ENCODE peak calls at places on chromosomes 5 and 9, in seven cellular contexts. N, W, A, B, V, C and Y are unnamed samples. For H3K27me3, the result is how much of the 10 kb centered on the place peaks cover.

GRCh38 chr5:168734119-168734518 is 155.0 kb upstream of the PANK3 start:
- DNase-seq in N (no peak), W (no peak), A (no peak), B (no peak), V (no peak), C (no peak), Y (no peak)

GRCh38 chr9:131277673-131278420 is 1.5 kb upstream of the FAM78A start:
- DNase-seq in N (peak), W (no peak), A (peak), B (peak), V (peak), C (peak), Y (peak)

GRCh38 chr5:135953850-135954249 is 933 bp downstream of the LECT2 start:
- DNase-seq in N (no peak), W (no peak), A (no peak), B (no peak), V (no peak), C (no peak), Y (no peak)

GRCh38 chr5:151097081-151097480 is 16.2 kb upstream of the TNIP1 start:
- DNase-seq in N (no peak), W (no peak), A (no peak), B (no peak), V (no peak), C (no peak), Y (no peak)

GRCh38 chr5:6829150-6829784 is 116.0 kb downstream of the TENT4A start:
- DNase-seq in N (no peak), W (no peak), A (no peak), B (no peak), V (no peak), C (no peak), Y (no peak)

GRCh38 chr5:82924990-82925385 is 152.2 kb downstream of the TMEM167A start:
- DNase-seq in N (no peak), W (no peak), A (no peak), B (no peak), V (no peak), C (no peak), Y (no peak)

GRCh38 chr5:167939686-167940085 is 351.8 kb upstream of the WWC1 start:
- DNase-seq in N (no peak), W (no peak), A (no peak), B (no peak), V (no peak), C (no peak), Y (no peak)

GRCh38 chr5:10489810-10490426 is 48.2 kb downstream of the ROPN1L start:
- DNase-seq in N (no peak), W (no peak), A (no peak), B (no peak), V (no peak), C (no peak), Y (no peak)

GRCh38 chr9:116656977-116657376 is 30.1 kb upstream of the TRIM32 start:
- DNase-seq in N (no peak), W (no peak), A (no peak), B (no peak), V (no peak), C (no peak), Y (no peak)

GRCh38 chr5:169641253-169641652 is 4.2 kb downstream of the DOCK2 start:
- DNase-seq in N (peak), W (no peak), A (no peak), B (no peak), V (no peak), C (no peak), Y (no peak)

GRCh38 chr5:139925163-139925562 is 117.9 kb downstream of the NRG2 start:
- DNase-seq in N (no peak), W (no peak), A (no peak), B (no peak), V (no peak), C (no peak), Y (no peak)
- H3K27me3 ChIP-seq in N (under half), W (under half), A (under half), B (under half), V (under half), C (under half), Y (under half)

GRCh38 chr5:1502046-1502736 is 21.6 kb downstream of the LPCAT1 start:
- DNase-seq in N (peak), W (no peak), A (no peak), B (no peak), V (peak), C (no peak), Y (no peak)
- TF ChIP-seq POLR2AphosphoS5 in N (no peak), W (no peak), A (no peak), B (no peak), V (no peak), C (no peak), Y (no peak)

GRCh38 chr9:107739601-107740082 is 250.1 kb upstream of the KLF4 start:
- DNase-seq in N (no peak), W (no peak), A (peak), B (no peak), V (no peak), C (no peak), Y (peak)

GRCh38 chr9:107738789-107739188 is 249.2 kb upstream of the KLF4 start:
- DNase-seq in N (no peak), W (no peak), A (no peak), B (no peak), V (no peak), C (no peak), Y (no peak)

GRCh38 chr9:107737987-107738743 is 248.6 kb upstream of the KLF4 start:
- DNase-seq in N (no peak), W (no peak), A (peak), B (no peak), V (no peak), C (no peak), Y (no peak)

GRCh38 chr9:107742531-107743309 is 253.2 kb upstream of the KLF4 start:
- DNase-seq in N (no peak), W (no peak), A (no peak), B (no peak), V (no peak), C (no peak), Y (no peak)

DNA sequence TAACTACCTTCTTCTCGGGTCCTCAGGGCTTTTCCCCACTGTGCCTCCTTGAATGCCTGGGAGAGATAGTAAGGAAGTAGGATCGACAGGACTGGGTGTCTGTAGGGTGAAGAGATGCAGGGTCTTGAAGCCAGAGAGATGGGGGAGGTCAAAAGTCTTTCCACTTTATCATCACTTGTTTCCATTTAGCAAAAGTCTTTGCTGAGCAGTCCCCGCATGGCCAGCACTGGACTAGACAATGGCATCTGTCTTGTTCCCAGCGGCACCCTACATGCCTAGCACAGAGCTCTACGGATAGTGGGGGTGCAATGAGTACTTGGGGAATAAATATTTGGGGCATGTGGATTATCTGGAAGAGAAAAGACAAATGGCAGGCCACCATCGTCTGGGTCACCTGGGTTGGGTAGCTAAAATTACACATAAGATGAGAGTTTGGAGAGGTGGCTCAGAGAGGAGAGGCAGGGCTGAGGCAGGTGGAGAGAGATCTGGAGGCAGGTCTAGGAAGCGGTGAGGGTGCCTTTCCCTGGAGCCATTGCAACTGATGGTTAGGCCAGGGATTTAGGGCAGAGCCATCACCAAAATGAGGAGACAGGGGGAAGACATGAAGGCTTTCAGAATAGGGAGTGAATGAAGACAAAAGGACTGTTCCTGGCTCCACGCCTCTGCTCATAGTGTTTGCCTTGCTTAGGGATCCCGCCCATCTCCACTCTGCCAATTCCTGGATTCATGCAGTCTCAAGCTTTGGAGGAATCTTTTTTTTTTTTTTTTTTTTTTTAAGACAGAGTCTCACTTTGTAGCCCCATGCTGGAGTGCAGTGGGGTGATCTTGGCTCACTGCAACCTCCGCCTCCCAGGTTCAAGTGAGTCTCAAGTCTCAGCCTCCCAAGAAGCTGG is 250.8 kb upstream of the KLF4 start:
- DNase-seq in N (no peak), W (no peak), A (no peak), B (no peak), V (no peak), C (no peak), Y (no peak)
- H3K27me3 ChIP-seq in N (under half), W (under half), A (under half), B (under half), V (under half), C (under half), Y (under half)

DNA sequence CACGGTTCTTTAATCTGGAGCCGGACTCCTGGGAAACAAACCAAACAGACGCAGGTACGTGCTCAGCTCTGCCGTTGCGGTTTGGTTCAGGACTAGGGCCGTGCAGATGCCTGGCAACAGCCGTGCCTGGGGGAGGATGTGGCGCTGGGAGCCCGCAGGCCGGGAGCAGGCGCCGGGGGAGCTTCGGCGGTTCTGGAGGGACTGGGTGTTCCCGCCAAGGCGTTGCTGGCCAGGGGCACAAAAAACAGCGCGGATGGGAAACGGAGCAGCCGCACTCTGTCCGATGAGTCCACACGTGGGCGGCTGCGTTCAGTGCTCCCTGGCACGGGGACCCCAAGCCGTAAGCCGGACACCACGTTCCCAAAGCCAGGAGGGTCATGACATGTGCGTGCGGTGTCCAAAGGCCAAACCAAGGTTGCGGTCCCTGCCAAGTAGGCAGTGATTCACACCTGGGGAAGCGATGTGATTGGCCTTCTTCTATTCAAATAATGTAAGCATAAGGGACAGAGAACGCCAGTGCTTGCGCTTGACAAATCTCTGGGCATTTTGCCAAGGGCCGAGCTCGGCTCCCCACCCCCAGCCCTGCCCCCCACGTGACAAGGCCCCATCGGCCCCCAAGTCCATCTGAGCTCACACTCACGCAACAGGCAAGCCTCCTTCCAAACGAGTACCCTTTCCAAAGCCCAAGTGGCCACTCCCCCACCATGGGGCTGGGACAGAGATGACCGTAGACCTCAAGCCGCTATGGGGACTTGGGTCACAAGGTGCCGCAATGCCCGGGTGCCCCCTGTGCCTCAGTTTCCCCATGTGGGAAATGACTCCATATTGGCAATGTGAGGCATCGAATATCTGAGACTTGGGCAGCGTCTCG is 49.7 kb upstream of the NKD2 start:
- DNase-seq in N (no peak), W (peak), A (no peak), B (peak), V (peak), C (peak), Y (no peak)
- TF ChIP-seq POLR2AphosphoS5 in N (no peak), W (peak), A (no peak), B (no peak), V (peak), C (no peak), Y (peak)

DNA sequence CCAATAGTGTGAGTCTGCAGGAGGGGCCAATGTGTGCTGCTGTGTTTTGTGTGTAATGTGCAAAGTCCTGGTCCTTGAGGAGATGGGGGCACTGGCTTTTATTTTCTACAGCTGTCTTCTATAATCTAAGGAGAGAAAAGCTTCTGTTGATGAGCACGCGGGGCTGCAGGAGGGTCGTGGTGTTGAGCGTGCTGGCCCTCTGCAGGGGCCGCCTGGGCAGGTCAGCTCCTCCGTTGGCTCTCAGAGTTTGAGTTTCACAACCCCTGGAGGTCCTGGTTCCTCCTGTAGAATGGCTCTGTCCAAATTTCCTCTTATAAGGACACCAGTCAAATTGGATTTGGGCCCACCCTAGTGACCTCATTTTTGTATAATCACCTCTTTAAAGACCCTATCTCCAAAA is 12.6 kb downstream of the OR2V1 start:
- DNase-seq in N (no peak), W (no peak), A (peak), B (no peak), V (no peak), C (no peak), Y (no peak)
- H3K27me3 ChIP-seq in N (under half), W (under half), A (half or more), B (under half), V (half or more), C (half or more), Y (under half)

GRCh38 chr5:73544429-73545402 is 20.7 kb downstream of the ANKRA2 start:
- DNase-seq in N (no peak), W (no peak), A (no peak), B (no peak), V (peak), C (peak), Y (peak)
- TF ChIP-seq POLR2AphosphoS5 in N (no peak), W (no peak), A (no peak), B (no peak), V (peak), C (no peak), Y (no peak)

GRCh38 chr9:135703726-135704125 is 1.7 kb downstream of the KCNT1 start:
- DNase-seq in N (peak), W (no peak), A (no peak), B (no peak), V (no peak), C (no peak), Y (no peak)
- H3K27me3 ChIP-seq in N (under half), W (under half), A (half or more), B (under half), V (half or more), C (half or more), Y (under half)

DNA sequence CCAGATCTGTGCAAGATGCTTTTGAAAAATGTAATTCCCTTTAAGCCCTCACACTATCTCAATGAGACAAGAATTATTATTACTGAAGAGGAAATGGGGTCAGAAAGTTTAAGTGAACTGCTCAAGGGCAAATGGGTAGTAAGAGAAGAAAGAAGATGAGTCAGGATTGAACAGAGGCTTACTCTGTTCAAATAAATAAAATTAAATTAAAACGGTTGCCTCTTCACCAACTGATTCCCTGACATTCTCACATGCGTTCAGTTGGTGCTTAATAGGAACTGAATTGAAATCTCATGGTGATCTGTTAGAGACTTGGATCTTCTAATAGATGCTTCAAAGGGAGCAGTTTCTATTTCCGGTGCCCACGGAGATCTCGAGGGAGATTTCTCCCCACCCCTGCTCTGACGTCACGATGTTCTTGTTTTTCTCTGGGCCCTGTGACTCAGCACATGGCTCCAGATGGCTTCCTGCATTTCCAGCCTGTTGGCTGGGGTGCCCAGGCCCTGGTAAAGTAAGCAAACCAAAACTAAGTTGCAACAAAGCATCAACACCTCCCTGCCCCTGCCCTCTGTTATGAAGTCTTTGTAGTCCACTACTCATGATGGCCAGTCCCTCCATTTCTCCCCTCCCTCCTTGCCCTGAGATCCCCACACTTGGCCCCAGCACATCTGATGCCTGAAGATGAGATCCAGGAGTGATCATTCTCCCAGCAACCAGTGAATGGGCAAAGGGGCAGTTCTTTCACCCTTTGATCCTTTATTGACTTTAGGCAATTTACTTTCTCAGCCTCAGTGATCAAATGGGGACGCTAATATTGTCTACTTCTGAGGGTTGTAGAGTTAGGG is 106.1 kb upstream of the CPEB4 start:
- DNase-seq in N (no peak), W (peak), A (peak), B (no peak), V (peak), C (no peak), Y (peak)
- TF ChIP-seq POLR2AphosphoS5 in N (no peak), W (no peak), A (peak), B (no peak), V (no peak), C (no peak), Y (peak)